ENCODE peak calls at places on chromosomes 4 and X, in eight cellular contexts. B is A549, J is WTC11, Y is K562, N is HCT116, M is SK-N-SH, S is H1, D is endothelial cell of umbilical vein. X is an unnamed sample.

GRCh38 chr4:80036949-80037348 is 36.1 kb downstream of the ANTXR2 start:
- DNase-seq in B (no peak), J (no peak), Y (no peak), N (no peak), M (no peak), S (no peak), D (peak; percentile 64), X (no peak)

GRCh38 chr4:52142816-52143215 is 91.7 kb downstream of the SPATA18 start:
- DNase-seq in B (no peak), J (no peak), Y (no peak), N (no peak), M (no peak), S (no peak), D (no peak), X (no peak)

GRCh38 chrX:4572652-4573051 is 859.2 kb upstream of the PRKX start:
- DNase-seq in B (no peak), J (no peak), Y (no peak), N (no peak), M (no peak), S (no peak), D (no peak), X (no peak)

GRCh38 chr4:88897180-88897579 is 159.8 kb downstream of the FAM13A start:
- DNase-seq in B (no peak), J (no peak), Y (no peak), N (no peak), M (no peak), S (no peak), D (no peak), X (no peak)

GRCh38 chr4:106366026-106366425 is 2.6 kb downstream of the GIMD1 start:
- DNase-seq in B (no peak), J (no peak), Y (no peak), N (no peak), M (no peak), S (no peak), D (no peak), X (no peak)

GRCh38 chr4:106065018-106065417 is 169.7 kb downstream of the NPNT start:
- DNase-seq in B (no peak), J (no peak), Y (no peak), N (no peak), M (no peak), S (no peak), D (no peak), X (no peak)

GRCh38 chrX:44012484-44013096 is 39.4 kb upstream of the NDP start:
- DNase-seq in B (peak; percentile 31), J (no peak), Y (no peak), N (peak; percentile 68), M (no peak), S (no peak), D (peak; percentile 69), X (peak; percentile 93)

GRCh38 chr4:57448452-57448851 is 338.3 kb upstream of the IGFBP7 start:
- DNase-seq in B (no peak), J (no peak), Y (no peak), N (no peak), M (no peak), S (no peak), D (no peak), X (no peak)

GRCh38 chr4:115648786-115649185 is 535.4 kb upstream of the NDST4 start:
- DNase-seq in B (no peak), J (no peak), Y (no peak), N (no peak), M (no peak), S (no peak), D (no peak), X (no peak)

GRCh38 chr4:2472187-2472586 is 3.3 kb downstream of the RNF4 start:
- DNase-seq in B (no peak), J (no peak), Y (no peak), N (no peak), M (no peak), S (no peak), D (no peak), X (no peak)

GRCh38 chr4:1610791-1611500 is 73.2 kb downstream of the FAM53A start:
- DNase-seq in B (no peak), J (no peak), Y (no peak), N (no peak), M (no peak), S (no peak), D (no peak), X (no peak)

GRCh38 chrX:122703762-122704161 is 480.3 kb upstream of the GRIA3 start:
- DNase-seq in B (no peak), J (no peak), Y (no peak), N (no peak), M (no peak), S (no peak), D (no peak), X (no peak)

GRCh38 chrX:150036181-150036580 is 97.9 kb upstream of the EOLA2 start:
- DNase-seq in B (peak; percentile 41), J (no peak), Y (no peak), N (no peak), M (peak; percentile 4), S (no peak), D (peak; percentile 80), X (no peak)

GRCh38 chr4:20109395-20109794 is 142.3 kb upstream of the SLIT2 start:
- DNase-seq in B (no peak), J (no peak), Y (no peak), N (no peak), M (no peak), S (no peak), D (peak; percentile 66), X (no peak)

DNA sequence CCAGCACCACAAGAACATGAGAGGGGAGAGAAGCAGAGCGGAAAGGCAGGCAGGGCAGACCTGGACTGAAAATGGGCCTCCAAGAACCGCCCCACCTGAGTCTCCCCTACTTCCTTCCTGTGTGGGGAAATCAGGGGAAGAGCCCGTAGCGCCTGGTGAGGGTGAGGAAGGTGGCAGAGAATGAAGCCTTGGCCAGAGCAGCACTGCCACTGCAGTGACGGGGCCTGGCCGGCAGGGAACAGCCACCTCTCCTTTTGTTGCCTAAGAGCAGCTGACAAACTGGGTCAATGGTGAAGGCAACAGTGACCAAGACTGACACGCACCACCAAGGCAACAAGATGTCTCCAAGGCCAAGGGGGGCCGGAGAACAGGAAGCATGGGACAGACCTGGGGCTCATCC is 58.4 kb upstream of the CBR4 start:
- DNase-seq in B (no peak), J (peak; percentile 13), Y (no peak), N (no peak), M (no peak), S (no peak), D (no peak), X (no peak)
- TF ChIP-seq MAX in B (no peak), J (no peak), Y (no peak), N (no peak), M (no peak), S (no peak), D (no peak), X (no peak)

DNA sequence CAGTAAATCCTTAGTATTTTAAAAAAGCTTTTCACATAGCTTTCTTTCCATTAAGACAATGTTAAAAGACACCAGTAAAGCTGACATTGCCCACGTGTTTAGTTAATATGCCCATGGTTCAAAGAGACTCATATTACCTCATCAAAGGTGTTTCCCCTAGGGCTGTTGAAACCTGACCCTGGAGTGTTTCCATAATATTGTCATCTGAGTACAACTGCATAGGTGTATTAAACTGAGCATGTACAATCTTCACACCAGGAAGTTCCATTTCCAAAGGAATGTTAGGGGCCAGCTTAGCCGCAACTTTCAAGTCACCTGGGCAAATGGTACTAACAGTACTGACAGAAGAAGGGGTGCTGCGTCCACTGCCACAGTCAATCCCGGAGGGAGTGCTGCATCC is 27.1 kb downstream of the PDLIM3 start:
- DNase-seq in B (no peak), J (no peak), Y (no peak), N (peak; percentile 18), M (no peak), S (no peak), D (no peak), X (no peak)
- TF ChIP-seq MAX in B (no peak), J (no peak), Y (no peak), N (peak; percentile 68), M (no peak), S (no peak), D (no peak), X (no peak)

DNA sequence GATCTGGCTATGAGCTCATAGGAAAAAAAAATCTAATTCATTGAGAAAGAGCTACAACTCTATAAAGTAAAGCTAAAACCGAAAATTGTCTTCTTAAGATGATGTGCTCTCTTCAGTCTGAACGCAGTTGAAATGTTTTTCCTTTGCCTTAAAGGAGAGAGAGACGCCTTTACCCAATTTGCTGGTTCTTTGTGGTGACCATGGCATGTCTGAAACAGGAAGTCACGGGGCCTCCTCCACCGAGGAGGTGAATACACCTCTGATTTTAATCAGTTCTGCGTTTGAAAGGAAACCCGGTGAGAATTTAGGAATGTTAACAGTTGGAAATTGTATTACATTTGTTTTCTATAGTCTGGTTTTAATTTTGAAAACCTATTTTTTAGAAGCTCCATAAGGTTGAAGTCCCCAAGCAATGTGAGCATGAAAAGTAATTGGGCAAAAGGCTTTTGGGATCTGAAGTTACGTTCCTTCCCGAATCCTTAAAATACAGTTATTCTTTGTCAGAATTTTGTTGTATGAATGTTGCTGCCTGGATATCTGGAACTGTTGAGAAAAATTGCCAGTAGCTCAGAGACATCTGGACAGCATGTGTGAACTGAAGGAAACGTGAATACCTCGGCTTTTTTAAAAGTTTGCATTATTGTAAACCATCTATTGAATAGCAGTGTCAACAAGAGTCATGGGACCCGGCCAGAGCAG is 9.8 kb downstream of the PIGG start:
- DNase-seq in B (no peak), J (no peak), Y (no peak), N (no peak), M (no peak), S (no peak), D (no peak), X (no peak)
- TF ChIP-seq MAX in B (no peak), J (no peak), Y (no peak), N (no peak), M (no peak), S (no peak), D (no peak), X (no peak)

GRCh38 chr4:141853091-141853734 is 216.8 kb downstream of the IL15 start:
- DNase-seq in B (no peak), J (no peak), Y (no peak), N (no peak), M (no peak), S (no peak), D (no peak), X (no peak)
- TF ChIP-seq MAX in B (no peak), J (no peak), Y (no peak), N (no peak), M (no peak), S (no peak), D (no peak), X (no peak)

GRCh38 chrX:39513836-39514235 is 583.9 kb downstream of the BCOR start:
- DNase-seq in B (peak; percentile 3), J (no peak), Y (no peak), N (no peak), M (no peak), S (no peak), D (no peak), X (no peak)
- TF ChIP-seq MAX in B (no peak), J (no peak), Y (no peak), N (no peak), M (no peak), S (no peak), D (no peak), X (no peak)

GRCh38 chrX:18160369-18160768 is 60.3 kb downstream of the BEND2 start:
- DNase-seq in B (no peak), J (no peak), Y (no peak), N (no peak), M (no peak), S (no peak), D (no peak), X (no peak)
- TF ChIP-seq MAX in B (no peak), J (no peak), Y (no peak), N (no peak), M (no peak), S (no peak), D (no peak), X (no peak)

GRCh38 chr4:122285285-122285684 is 93.5 kb upstream of the ADAD1 start:
- DNase-seq in B (no peak), J (no peak), Y (peak; percentile 33), N (no peak), M (no peak), S (no peak), D (no peak), X (peak; percentile 2)
- TF ChIP-seq MAX in B (no peak), J (no peak), Y (no peak), N (no peak), M (no peak), S (no peak), D (no peak), X (no peak)